ENCODE peak calls at places on chromosome 3, in ten cellular contexts. One of them, this sample, is unnamed.

GRCh38 chr3:136713961-136714514 is 38.1 kb downstream of the STAG1 start:
- DNase-seq in A172: no peak
- DNase-seq in HS-5: no peak
- DNase-seq in foreskin fibroblast: no peak
- DNase-seq in heart left ventricle: no peak
- DNase-seq in astrocyte of the cerebellum: no peak
- DNase-seq in NCI-H1694: no peak
- DNase-seq in activated CD4-positive, CD25-positive, alpha-beta regulatory T cell: no peak
- DNase-seq in activated naive CD4-positive, alpha-beta T cell treated with anti-CD3 and anti-CD28 coated beads, Interleukin-2, amount 50 U/mL, for 16 hours: no peak
- DNase-seq in endothelial cell: no peak
- DNase-seq in this sample: no peak

GRCh38 chr3:42489116-42489936 is 13.1 kb upstream of the VIPR1 start:
- DNase-seq in A172: no peak
- DNase-seq in heart left ventricle: no peak
- DNase-seq in astrocyte of the cerebellum: no peak
- DNase-seq in NCI-H1694: no peak
- DNase-seq in HS-5: no peak
- DNase-seq in activated CD4-positive, CD25-positive, alpha-beta regulatory T cell: no peak
- DNase-seq in endothelial cell: no peak
- DNase-seq in foreskin fibroblast: no peak
- DNase-seq in activated naive CD4-positive, alpha-beta T cell treated with anti-CD3 and anti-CD28 coated beads, Interleukin-2, amount 50 U/mL, for 16 hours: no peak
- DNase-seq in this sample: no peak

GRCh38 chr3:45137656-45138181 is 8.5 kb downstream of the CDCP1 start:
- DNase-seq in A172: no peak
- DNase-seq in HS-5: no peak
- DNase-seq in endothelial cell: no peak
- DNase-seq in heart left ventricle: no peak
- DNase-seq in NCI-H1694: no peak
- DNase-seq in foreskin fibroblast: no peak
- DNase-seq in astrocyte of the cerebellum: no peak
- DNase-seq in activated CD4-positive, CD25-positive, alpha-beta regulatory T cell: no peak
- DNase-seq in activated naive CD4-positive, alpha-beta T cell treated with anti-CD3 and anti-CD28 coated beads, Interleukin-2, amount 50 U/mL, for 16 hours: no peak
- DNase-seq in this sample: no peak

GRCh38 chr3:882526-882925 is 210.3 kb upstream of the CNTN6 start:
- DNase-seq in activated CD4-positive, CD25-positive, alpha-beta regulatory T cell: no peak
- DNase-seq in A172: no peak
- DNase-seq in endothelial cell: no peak
- DNase-seq in activated naive CD4-positive, alpha-beta T cell treated with anti-CD3 and anti-CD28 coated beads, Interleukin-2, amount 50 U/mL, for 16 hours: no peak
- DNase-seq in NCI-H1694: no peak
- DNase-seq in heart left ventricle: no peak
- DNase-seq in foreskin fibroblast: peak; percentile 9
- DNase-seq in HS-5: no peak
- DNase-seq in astrocyte of the cerebellum: no peak
- DNase-seq in this sample: no peak

GRCh38 chr3:30686176-30686575 is 79.8 kb downstream of the TGFBR2 start:
- DNase-seq in endothelial cell: no peak
- DNase-seq in A172: no peak
- DNase-seq in heart left ventricle: no peak
- DNase-seq in astrocyte of the cerebellum: no peak
- DNase-seq in activated naive CD4-positive, alpha-beta T cell treated with anti-CD3 and anti-CD28 coated beads, Interleukin-2, amount 50 U/mL, for 16 hours: no peak
- DNase-seq in activated CD4-positive, CD25-positive, alpha-beta regulatory T cell: no peak
- DNase-seq in NCI-H1694: no peak
- DNase-seq in HS-5: no peak
- DNase-seq in foreskin fibroblast: no peak
- DNase-seq in this sample: no peak

GRCh38 chr3:195221015-195221853 is 49.7 kb downstream of the XXYLT1 start:
- DNase-seq in NCI-H1694: no peak
- DNase-seq in heart left ventricle: no peak
- DNase-seq in activated naive CD4-positive, alpha-beta T cell treated with anti-CD3 and anti-CD28 coated beads, Interleukin-2, amount 50 U/mL, for 16 hours: no peak
- DNase-seq in activated CD4-positive, CD25-positive, alpha-beta regulatory T cell: no peak
- DNase-seq in HS-5: no peak
- DNase-seq in astrocyte of the cerebellum: no peak
- DNase-seq in endothelial cell: no peak
- DNase-seq in A172: no peak
- DNase-seq in foreskin fibroblast: peak; percentile 60
- DNase-seq in this sample: no peak

GRCh38 chr3:71984843-71985594 is 200.1 kb upstream of the PROK2 start:
- DNase-seq in activated CD4-positive, CD25-positive, alpha-beta regulatory T cell: no peak
- DNase-seq in activated naive CD4-positive, alpha-beta T cell treated with anti-CD3 and anti-CD28 coated beads, Interleukin-2, amount 50 U/mL, for 16 hours: peak; percentile 23
- DNase-seq in heart left ventricle: no peak
- DNase-seq in NCI-H1694: no peak
- DNase-seq in astrocyte of the cerebellum: no peak
- DNase-seq in HS-5: no peak
- DNase-seq in foreskin fibroblast: no peak
- DNase-seq in endothelial cell: no peak
- DNase-seq in A172: no peak
- DNase-seq in this sample: peak; percentile 46

GRCh38 chr3:136021798-136022197 is 56.3 kb downstream of the PPP2R3A start:
- DNase-seq in A172: no peak
- DNase-seq in NCI-H1694: no peak
- DNase-seq in HS-5: peak; percentile 29
- DNase-seq in heart left ventricle: no peak
- DNase-seq in foreskin fibroblast: no peak
- DNase-seq in endothelial cell: no peak
- DNase-seq in activated naive CD4-positive, alpha-beta T cell treated with anti-CD3 and anti-CD28 coated beads, Interleukin-2, amount 50 U/mL, for 16 hours: no peak
- DNase-seq in astrocyte of the cerebellum: no peak
- DNase-seq in activated CD4-positive, CD25-positive, alpha-beta regulatory T cell: no peak
- DNase-seq in this sample: no peak

GRCh38 chr3:29324180-29324651 is 43.3 kb downstream of the RBMS3 start:
- DNase-seq in A172: peak; percentile 71
- DNase-seq in activated naive CD4-positive, alpha-beta T cell treated with anti-CD3 and anti-CD28 coated beads, Interleukin-2, amount 50 U/mL, for 16 hours: no peak
- DNase-seq in astrocyte of the cerebellum: no peak
- DNase-seq in HS-5: peak; percentile 64
- DNase-seq in heart left ventricle: peak; percentile 60
- DNase-seq in endothelial cell: peak; percentile 54
- DNase-seq in activated CD4-positive, CD25-positive, alpha-beta regulatory T cell: no peak
- DNase-seq in NCI-H1694: no peak
- DNase-seq in foreskin fibroblast: peak; percentile 86
- DNase-seq in this sample: peak; percentile 94

GRCh38 chr3:20194793-20195460 is 8.9 kb upstream of the SGO1 start:
- DNase-seq in NCI-H1694: no peak
- DNase-seq in activated CD4-positive, CD25-positive, alpha-beta regulatory T cell: no peak
- DNase-seq in A172: no peak
- DNase-seq in foreskin fibroblast: peak; percentile 4
- DNase-seq in endothelial cell: no peak
- DNase-seq in astrocyte of the cerebellum: no peak
- DNase-seq in activated naive CD4-positive, alpha-beta T cell treated with anti-CD3 and anti-CD28 coated beads, Interleukin-2, amount 50 U/mL, for 16 hours: no peak
- DNase-seq in heart left ventricle: no peak
- DNase-seq in HS-5: no peak
- DNase-seq in this sample: no peak